ENCODE peak calls at places on chromosome 19, in nine cellular contexts. One of them, this sample, is unnamed.

GRCh38 chr19:11570039-11570462 is 7.4 kb downstream of the ACP5 start:
- DNase-seq in neural crest cell: no peak
- DNase-seq in stimulated activated CD4-positive, alpha-beta T cell treated with anti-CD3 and anti-CD28 coated beads, Interleukin-4, amount 100 ng/mL, for 1 hour: no peak
- DNase-seq in dermis blood vessel endothelial cell: no peak
- DNase-seq in activated CD8-positive, alpha-beta T cell treated with anti-CD3 and anti-CD28 coated beads for 36 hours: no peak
- DNase-seq in colonic mucosa: no peak
- DNase-seq in stimulated activated effector memory CD8-positive, alpha-beta T cell treated with anti-CD3 and anti-CD28 coated beads, Interleukin-12 subunit alpha, Interleukin-12 subunit beta, amount 100 ng/mL, for 72 hours: no peak
- DNase-seq in stimulated activated CD8-positive, alpha-beta memory T cell treated with anti-CD3 and anti-CD28 coated beads, Interleukin-2, amount 100 ng/mL, for 48 hours: no peak
- DNase-seq in ELR: no peak
- DNase-seq in this sample: no peak

GRCh38 chr19:55688422-55689218 is 13.6 kb downstream of the EPN1 start:
- DNase-seq in dermis blood vessel endothelial cell: no peak
- DNase-seq in stimulated activated CD4-positive, alpha-beta T cell treated with anti-CD3 and anti-CD28 coated beads, Interleukin-4, amount 100 ng/mL, for 1 hour: no peak
- DNase-seq in stimulated activated CD8-positive, alpha-beta memory T cell treated with anti-CD3 and anti-CD28 coated beads, Interleukin-2, amount 100 ng/mL, for 48 hours: no peak
- DNase-seq in stimulated activated effector memory CD8-positive, alpha-beta T cell treated with anti-CD3 and anti-CD28 coated beads, Interleukin-12 subunit alpha, Interleukin-12 subunit beta, amount 100 ng/mL, for 72 hours: no peak
- DNase-seq in activated CD8-positive, alpha-beta T cell treated with anti-CD3 and anti-CD28 coated beads for 36 hours: no peak
- DNase-seq in ELR: no peak
- DNase-seq in colonic mucosa: peak; percentile 90
- DNase-seq in neural crest cell: no peak
- DNase-seq in this sample: no peak

GRCh38 chr19:16628984-16629691 is 1.1 kb upstream of the MED26 start:
- DNase-seq in stimulated activated CD4-positive, alpha-beta T cell treated with anti-CD3 and anti-CD28 coated beads, Interleukin-4, amount 100 ng/mL, for 1 hour: no peak
- DNase-seq in activated CD8-positive, alpha-beta T cell treated with anti-CD3 and anti-CD28 coated beads for 36 hours: no peak
- DNase-seq in stimulated activated effector memory CD8-positive, alpha-beta T cell treated with anti-CD3 and anti-CD28 coated beads, Interleukin-12 subunit alpha, Interleukin-12 subunit beta, amount 100 ng/mL, for 72 hours: no peak
- DNase-seq in dermis blood vessel endothelial cell: peak; percentile 49
- DNase-seq in neural crest cell: no peak
- DNase-seq in ELR: no peak
- DNase-seq in stimulated activated CD8-positive, alpha-beta memory T cell treated with anti-CD3 and anti-CD28 coated beads, Interleukin-2, amount 100 ng/mL, for 48 hours: no peak
- DNase-seq in colonic mucosa: peak; percentile 77
- DNase-seq in this sample: no peak

GRCh38 chr19:58581227-58582141 is 8.3 kb upstream of the MZF1 start:
- DNase-seq in dermis blood vessel endothelial cell: peak; percentile 95
- DNase-seq in stimulated activated effector memory CD8-positive, alpha-beta T cell treated with anti-CD3 and anti-CD28 coated beads, Interleukin-12 subunit alpha, Interleukin-12 subunit beta, amount 100 ng/mL, for 72 hours: peak; percentile 91
- DNase-seq in ELR: peak; percentile 85
- DNase-seq in colonic mucosa: peak; percentile 84
- DNase-seq in stimulated activated CD8-positive, alpha-beta memory T cell treated with anti-CD3 and anti-CD28 coated beads, Interleukin-2, amount 100 ng/mL, for 48 hours: peak; percentile 87
- DNase-seq in activated CD8-positive, alpha-beta T cell treated with anti-CD3 and anti-CD28 coated beads for 36 hours: peak; percentile 96
- DNase-seq in neural crest cell: peak; percentile 92
- DNase-seq in stimulated activated CD4-positive, alpha-beta T cell treated with anti-CD3 and anti-CD28 coated beads, Interleukin-4, amount 100 ng/mL, for 1 hour: peak; percentile 90
- DNase-seq in this sample: peak; percentile 88

GRCh38 chr19:591099-591958 is 1.6 kb downstream of the HCN2 start:
- DNase-seq in colonic mucosa: no peak
- DNase-seq in stimulated activated CD8-positive, alpha-beta memory T cell treated with anti-CD3 and anti-CD28 coated beads, Interleukin-2, amount 100 ng/mL, for 48 hours: no peak
- DNase-seq in stimulated activated CD4-positive, alpha-beta T cell treated with anti-CD3 and anti-CD28 coated beads, Interleukin-4, amount 100 ng/mL, for 1 hour: no peak
- DNase-seq in ELR: peak; percentile 36
- DNase-seq in neural crest cell: peak; percentile 39
- DNase-seq in activated CD8-positive, alpha-beta T cell treated with anti-CD3 and anti-CD28 coated beads for 36 hours: no peak
- DNase-seq in stimulated activated effector memory CD8-positive, alpha-beta T cell treated with anti-CD3 and anti-CD28 coated beads, Interleukin-12 subunit alpha, Interleukin-12 subunit beta, amount 100 ng/mL, for 72 hours: no peak
- DNase-seq in dermis blood vessel endothelial cell: peak; percentile 49
- DNase-seq in this sample: no peak

GRCh38 chr19:3065675-3066357 is 3.5 kb upstream of the TLE5 start:
- DNase-seq in ELR: no peak
- DNase-seq in stimulated activated CD4-positive, alpha-beta T cell treated with anti-CD3 and anti-CD28 coated beads, Interleukin-4, amount 100 ng/mL, for 1 hour: no peak
- DNase-seq in neural crest cell: no peak
- DNase-seq in stimulated activated effector memory CD8-positive, alpha-beta T cell treated with anti-CD3 and anti-CD28 coated beads, Interleukin-12 subunit alpha, Interleukin-12 subunit beta, amount 100 ng/mL, for 72 hours: no peak
- DNase-seq in stimulated activated CD8-positive, alpha-beta memory T cell treated with anti-CD3 and anti-CD28 coated beads, Interleukin-2, amount 100 ng/mL, for 48 hours: no peak
- DNase-seq in activated CD8-positive, alpha-beta T cell treated with anti-CD3 and anti-CD28 coated beads for 36 hours: no peak
- DNase-seq in colonic mucosa: peak; percentile 46
- DNase-seq in dermis blood vessel endothelial cell: no peak
- DNase-seq in this sample: no peak

GRCh38 chr19:2670217-2670616 is 32.3 kb downstream of the GNG7 start:
- DNase-seq in stimulated activated CD8-positive, alpha-beta memory T cell treated with anti-CD3 and anti-CD28 coated beads, Interleukin-2, amount 100 ng/mL, for 48 hours: no peak
- DNase-seq in dermis blood vessel endothelial cell: no peak
- DNase-seq in colonic mucosa: no peak
- DNase-seq in stimulated activated CD4-positive, alpha-beta T cell treated with anti-CD3 and anti-CD28 coated beads, Interleukin-4, amount 100 ng/mL, for 1 hour: no peak
- DNase-seq in activated CD8-positive, alpha-beta T cell treated with anti-CD3 and anti-CD28 coated beads for 36 hours: no peak
- DNase-seq in stimulated activated effector memory CD8-positive, alpha-beta T cell treated with anti-CD3 and anti-CD28 coated beads, Interleukin-12 subunit alpha, Interleukin-12 subunit beta, amount 100 ng/mL, for 72 hours: no peak
- DNase-seq in neural crest cell: no peak
- DNase-seq in ELR: no peak
- DNase-seq in this sample: no peak

GRCh38 chr19:58003153-58003828 is 671 bp upstream of the ZNF606 start:
- DNase-seq in ELR: peak; percentile 48
- DNase-seq in activated CD8-positive, alpha-beta T cell treated with anti-CD3 and anti-CD28 coated beads for 36 hours: no peak
- DNase-seq in stimulated activated effector memory CD8-positive, alpha-beta T cell treated with anti-CD3 and anti-CD28 coated beads, Interleukin-12 subunit alpha, Interleukin-12 subunit beta, amount 100 ng/mL, for 72 hours: no peak
- DNase-seq in colonic mucosa: no peak
- DNase-seq in stimulated activated CD4-positive, alpha-beta T cell treated with anti-CD3 and anti-CD28 coated beads, Interleukin-4, amount 100 ng/mL, for 1 hour: no peak
- DNase-seq in neural crest cell: no peak
- DNase-seq in stimulated activated CD8-positive, alpha-beta memory T cell treated with anti-CD3 and anti-CD28 coated beads, Interleukin-2, amount 100 ng/mL, for 48 hours: no peak
- DNase-seq in dermis blood vessel endothelial cell: no peak
- DNase-seq in this sample: no peak

GRCh38 chr19:43895727-43896126 is 39.4 kb downstream of the ZNF45 start:
- DNase-seq in dermis blood vessel endothelial cell: no peak
- DNase-seq in colonic mucosa: no peak
- DNase-seq in stimulated activated CD4-positive, alpha-beta T cell treated with anti-CD3 and anti-CD28 coated beads, Interleukin-4, amount 100 ng/mL, for 1 hour: no peak
- DNase-seq in stimulated activated effector memory CD8-positive, alpha-beta T cell treated with anti-CD3 and anti-CD28 coated beads, Interleukin-12 subunit alpha, Interleukin-12 subunit beta, amount 100 ng/mL, for 72 hours: no peak
- DNase-seq in neural crest cell: no peak
- DNase-seq in stimulated activated CD8-positive, alpha-beta memory T cell treated with anti-CD3 and anti-CD28 coated beads, Interleukin-2, amount 100 ng/mL, for 48 hours: no peak
- DNase-seq in activated CD8-positive, alpha-beta T cell treated with anti-CD3 and anti-CD28 coated beads for 36 hours: no peak
- DNase-seq in ELR: no peak
- DNase-seq in this sample: no peak

GRCh38 chr19:850221-850978 is 1.7 kb upstream of the ELANE start:
- DNase-seq in stimulated activated effector memory CD8-positive, alpha-beta T cell treated with anti-CD3 and anti-CD28 coated beads, Interleukin-12 subunit alpha, Interleukin-12 subunit beta, amount 100 ng/mL, for 72 hours: no peak
- DNase-seq in ELR: peak; percentile 63
- DNase-seq in activated CD8-positive, alpha-beta T cell treated with anti-CD3 and anti-CD28 coated beads for 36 hours: peak; percentile 45
- DNase-seq in neural crest cell: no peak
- DNase-seq in stimulated activated CD8-positive, alpha-beta memory T cell treated with anti-CD3 and anti-CD28 coated beads, Interleukin-2, amount 100 ng/mL, for 48 hours: no peak
- DNase-seq in dermis blood vessel endothelial cell: no peak
- DNase-seq in stimulated activated CD4-positive, alpha-beta T cell treated with anti-CD3 and anti-CD28 coated beads, Interleukin-4, amount 100 ng/mL, for 1 hour: no peak
- DNase-seq in colonic mucosa: peak; percentile 75
- DNase-seq in this sample: no peak

GRCh38 chr19:3193256-3194062 is 7.7 kb downstream of the NCLN start:
- DNase-seq in neural crest cell: no peak
- DNase-seq in colonic mucosa: no peak
- DNase-seq in dermis blood vessel endothelial cell: no peak
- DNase-seq in ELR: no peak
- DNase-seq in activated CD8-positive, alpha-beta T cell treated with anti-CD3 and anti-CD28 coated beads for 36 hours: no peak
- DNase-seq in stimulated activated CD4-positive, alpha-beta T cell treated with anti-CD3 and anti-CD28 coated beads, Interleukin-4, amount 100 ng/mL, for 1 hour: no peak
- DNase-seq in stimulated activated CD8-positive, alpha-beta memory T cell treated with anti-CD3 and anti-CD28 coated beads, Interleukin-2, amount 100 ng/mL, for 48 hours: no peak
- DNase-seq in stimulated activated effector memory CD8-positive, alpha-beta T cell treated with anti-CD3 and anti-CD28 coated beads, Interleukin-12 subunit alpha, Interleukin-12 subunit beta, amount 100 ng/mL, for 72 hours: no peak
- DNase-seq in this sample: no peak

GRCh38 chr19:46147166-46147740 is 785 bp upstream of the IGFL2 start:
- DNase-seq in stimulated activated effector memory CD8-positive, alpha-beta T cell treated with anti-CD3 and anti-CD28 coated beads, Interleukin-12 subunit alpha, Interleukin-12 subunit beta, amount 100 ng/mL, for 72 hours: no peak
- DNase-seq in stimulated activated CD8-positive, alpha-beta memory T cell treated with anti-CD3 and anti-CD28 coated beads, Interleukin-2, amount 100 ng/mL, for 48 hours: no peak
- DNase-seq in colonic mucosa: no peak
- DNase-seq in dermis blood vessel endothelial cell: no peak
- DNase-seq in stimulated activated CD4-positive, alpha-beta T cell treated with anti-CD3 and anti-CD28 coated beads, Interleukin-4, amount 100 ng/mL, for 1 hour: no peak
- DNase-seq in ELR: no peak
- DNase-seq in activated CD8-positive, alpha-beta T cell treated with anti-CD3 and anti-CD28 coated beads for 36 hours: no peak
- DNase-seq in neural crest cell: no peak
- DNase-seq in this sample: no peak

GRCh38 chr19:15136234-15136954 is 29.2 kb downstream of the SYDE1 start:
- DNase-seq in stimulated activated effector memory CD8-positive, alpha-beta T cell treated with anti-CD3 and anti-CD28 coated beads, Interleukin-12 subunit alpha, Interleukin-12 subunit beta, amount 100 ng/mL, for 72 hours: no peak
- DNase-seq in stimulated activated CD8-positive, alpha-beta memory T cell treated with anti-CD3 and anti-CD28 coated beads, Interleukin-2, amount 100 ng/mL, for 48 hours: no peak
- DNase-seq in ELR: peak; percentile 43
- DNase-seq in neural crest cell: no peak
- DNase-seq in colonic mucosa: no peak
- DNase-seq in activated CD8-positive, alpha-beta T cell treated with anti-CD3 and anti-CD28 coated beads for 36 hours: no peak
- DNase-seq in stimulated activated CD4-positive, alpha-beta T cell treated with anti-CD3 and anti-CD28 coated beads, Interleukin-4, amount 100 ng/mL, for 1 hour: no peak
- DNase-seq in dermis blood vessel endothelial cell: no peak
- DNase-seq in this sample: no peak

GRCh38 chr19:33740811-33741396 is 55.8 kb upstream of the KCTD15 start:
- DNase-seq in dermis blood vessel endothelial cell: peak; percentile 63
- DNase-seq in neural crest cell: peak; percentile 70
- DNase-seq in colonic mucosa: peak; percentile 23
- DNase-seq in stimulated activated CD4-positive, alpha-beta T cell treated with anti-CD3 and anti-CD28 coated beads, Interleukin-4, amount 100 ng/mL, for 1 hour: no peak
- DNase-seq in activated CD8-positive, alpha-beta T cell treated with anti-CD3 and anti-CD28 coated beads for 36 hours: peak; percentile 17
- DNase-seq in stimulated activated CD8-positive, alpha-beta memory T cell treated with anti-CD3 and anti-CD28 coated beads, Interleukin-2, amount 100 ng/mL, for 48 hours: no peak
- DNase-seq in ELR: peak; percentile 36
- DNase-seq in stimulated activated effector memory CD8-positive, alpha-beta T cell treated with anti-CD3 and anti-CD28 coated beads, Interleukin-12 subunit alpha, Interleukin-12 subunit beta, amount 100 ng/mL, for 72 hours: no peak
- DNase-seq in this sample: no peak

GRCh38 chr19:2464389-2464788 is 7.6 kb upstream of the LMNB2 start:
- DNase-seq in stimulated activated CD8-positive, alpha-beta memory T cell treated with anti-CD3 and anti-CD28 coated beads, Interleukin-2, amount 100 ng/mL, for 48 hours: no peak
- DNase-seq in ELR: no peak
- DNase-seq in stimulated activated CD4-positive, alpha-beta T cell treated with anti-CD3 and anti-CD28 coated beads, Interleukin-4, amount 100 ng/mL, for 1 hour: no peak
- DNase-seq in colonic mucosa: no peak
- DNase-seq in activated CD8-positive, alpha-beta T cell treated with anti-CD3 and anti-CD28 coated beads for 36 hours: no peak
- DNase-seq in neural crest cell: no peak
- DNase-seq in dermis blood vessel endothelial cell: no peak
- DNase-seq in stimulated activated effector memory CD8-positive, alpha-beta T cell treated with anti-CD3 and anti-CD28 coated beads, Interleukin-12 subunit alpha, Interleukin-12 subunit beta, amount 100 ng/mL, for 72 hours: no peak
- DNase-seq in this sample: no peak

GRCh38 chr19:40982594-40983101 is 8.4 kb upstream of the CYP2B6 start:
- DNase-seq in colonic mucosa: no peak
- DNase-seq in ELR: peak; percentile 34
- DNase-seq in neural crest cell: no peak
- DNase-seq in activated CD8-positive, alpha-beta T cell treated with anti-CD3 and anti-CD28 coated beads for 36 hours: no peak
- DNase-seq in stimulated activated CD4-positive, alpha-beta T cell treated with anti-CD3 and anti-CD28 coated beads, Interleukin-4, amount 100 ng/mL, for 1 hour: no peak
- DNase-seq in stimulated activated CD8-positive, alpha-beta memory T cell treated with anti-CD3 and anti-CD28 coated beads, Interleukin-2, amount 100 ng/mL, for 48 hours: no peak
- DNase-seq in stimulated activated effector memory CD8-positive, alpha-beta T cell treated with anti-CD3 and anti-CD28 coated beads, Interleukin-12 subunit alpha, Interleukin-12 subunit beta, amount 100 ng/mL, for 72 hours: no peak
- DNase-seq in dermis blood vessel endothelial cell: no peak
- DNase-seq in this sample: no peak

GRCh38 chr19:19110410-19111137 is 27.7 kb downstream of the TMEM161A start:
- DNase-seq in stimulated activated CD8-positive, alpha-beta memory T cell treated with anti-CD3 and anti-CD28 coated beads, Interleukin-2, amount 100 ng/mL, for 48 hours: no peak
- DNase-seq in stimulated activated CD4-positive, alpha-beta T cell treated with anti-CD3 and anti-CD28 coated beads, Interleukin-4, amount 100 ng/mL, for 1 hour: peak; percentile 8
- DNase-seq in stimulated activated effector memory CD8-positive, alpha-beta T cell treated with anti-CD3 and anti-CD28 coated beads, Interleukin-12 subunit alpha, Interleukin-12 subunit beta, amount 100 ng/mL, for 72 hours: no peak
- DNase-seq in colonic mucosa: no peak
- DNase-seq in ELR: no peak
- DNase-seq in activated CD8-positive, alpha-beta T cell treated with anti-CD3 and anti-CD28 coated beads for 36 hours: peak; percentile 45
- DNase-seq in dermis blood vessel endothelial cell: peak; percentile 50
- DNase-seq in neural crest cell: peak; percentile 52
- DNase-seq in this sample: no peak

GRCh38 chr19:31220540-31220939 is 128.7 kb downstream of the TSHZ3 start:
- DNase-seq in activated CD8-positive, alpha-beta T cell treated with anti-CD3 and anti-CD28 coated beads for 36 hours: peak; percentile 58
- DNase-seq in colonic mucosa: no peak
- DNase-seq in stimulated activated CD4-positive, alpha-beta T cell treated with anti-CD3 and anti-CD28 coated beads, Interleukin-4, amount 100 ng/mL, for 1 hour: no peak
- DNase-seq in stimulated activated effector memory CD8-positive, alpha-beta T cell treated with anti-CD3 and anti-CD28 coated beads, Interleukin-12 subunit alpha, Interleukin-12 subunit beta, amount 100 ng/mL, for 72 hours: no peak
- DNase-seq in dermis blood vessel endothelial cell: no peak
- DNase-seq in stimulated activated CD8-positive, alpha-beta memory T cell treated with anti-CD3 and anti-CD28 coated beads, Interleukin-2, amount 100 ng/mL, for 48 hours: no peak
- DNase-seq in neural crest cell: no peak
- DNase-seq in ELR: peak; percentile 50
- DNase-seq in this sample: no peak

GRCh38 chr19:8510589-8511115 is 3.3 kb downstream of the ZNF414 start:
- DNase-seq in ELR: no peak
- DNase-seq in stimulated activated effector memory CD8-positive, alpha-beta T cell treated with anti-CD3 and anti-CD28 coated beads, Interleukin-12 subunit alpha, Interleukin-12 subunit beta, amount 100 ng/mL, for 72 hours: no peak
- DNase-seq in dermis blood vessel endothelial cell: no peak
- DNase-seq in stimulated activated CD8-positive, alpha-beta memory T cell treated with anti-CD3 and anti-CD28 coated beads, Interleukin-2, amount 100 ng/mL, for 48 hours: no peak
- DNase-seq in neural crest cell: no peak
- DNase-seq in activated CD8-positive, alpha-beta T cell treated with anti-CD3 and anti-CD28 coated beads for 36 hours: no peak
- DNase-seq in colonic mucosa: no peak
- DNase-seq in stimulated activated CD4-positive, alpha-beta T cell treated with anti-CD3 and anti-CD28 coated beads, Interleukin-4, amount 100 ng/mL, for 1 hour: no peak
- DNase-seq in this sample: no peak

GRCh38 chr19:47619763-47620162 is 10.8 kb downstream of the BICRA start:
- DNase-seq in stimulated activated effector memory CD8-positive, alpha-beta T cell treated with anti-CD3 and anti-CD28 coated beads, Interleukin-12 subunit alpha, Interleukin-12 subunit beta, amount 100 ng/mL, for 72 hours: no peak
- DNase-seq in dermis blood vessel endothelial cell: no peak
- DNase-seq in neural crest cell: no peak
- DNase-seq in ELR: no peak
- DNase-seq in stimulated activated CD8-positive, alpha-beta memory T cell treated with anti-CD3 and anti-CD28 coated beads, Interleukin-2, amount 100 ng/mL, for 48 hours: no peak
- DNase-seq in colonic mucosa: no peak
- DNase-seq in stimulated activated CD4-positive, alpha-beta T cell treated with anti-CD3 and anti-CD28 coated beads, Interleukin-4, amount 100 ng/mL, for 1 hour: no peak
- DNase-seq in activated CD8-positive, alpha-beta T cell treated with anti-CD3 and anti-CD28 coated beads for 36 hours: no peak
- DNase-seq in this sample: no peak

GRCh38 chr19:48670699-48671455 is 1.9 kb downstream of the NTN5 start:
- DNase-seq in ELR: no peak
- DNase-seq in activated CD8-positive, alpha-beta T cell treated with anti-CD3 and anti-CD28 coated beads for 36 hours: no peak
- DNase-seq in stimulated activated CD4-positive, alpha-beta T cell treated with anti-CD3 and anti-CD28 coated beads, Interleukin-4, amount 100 ng/mL, for 1 hour: no peak
- DNase-seq in stimulated activated CD8-positive, alpha-beta memory T cell treated with anti-CD3 and anti-CD28 coated beads, Interleukin-2, amount 100 ng/mL, for 48 hours: no peak
- DNase-seq in colonic mucosa: no peak
- DNase-seq in stimulated activated effector memory CD8-positive, alpha-beta T cell treated with anti-CD3 and anti-CD28 coated beads, Interleukin-12 subunit alpha, Interleukin-12 subunit beta, amount 100 ng/mL, for 72 hours: no peak
- DNase-seq in dermis blood vessel endothelial cell: no peak
- DNase-seq in neural crest cell: no peak
- DNase-seq in this sample: no peak

GRCh38 chr19:39873385-39873784 is 27.2 kb upstream of the FBL start:
- DNase-seq in activated CD8-positive, alpha-beta T cell treated with anti-CD3 and anti-CD28 coated beads for 36 hours: no peak
- DNase-seq in stimulated activated effector memory CD8-positive, alpha-beta T cell treated with anti-CD3 and anti-CD28 coated beads, Interleukin-12 subunit alpha, Interleukin-12 subunit beta, amount 100 ng/mL, for 72 hours: no peak
- DNase-seq in neural crest cell: no peak
- DNase-seq in dermis blood vessel endothelial cell: no peak
- DNase-seq in colonic mucosa: no peak
- DNase-seq in stimulated activated CD8-positive, alpha-beta memory T cell treated with anti-CD3 and anti-CD28 coated beads, Interleukin-2, amount 100 ng/mL, for 48 hours: no peak
- DNase-seq in ELR: no peak
- DNase-seq in stimulated activated CD4-positive, alpha-beta T cell treated with anti-CD3 and anti-CD28 coated beads, Interleukin-4, amount 100 ng/mL, for 1 hour: no peak
- DNase-seq in this sample: no peak

GRCh38 chr19:41531438-41532311 is 44.3 kb upstream of the CEACAM21 start:
- DNase-seq in stimulated activated effector memory CD8-positive, alpha-beta T cell treated with anti-CD3 and anti-CD28 coated beads, Interleukin-12 subunit alpha, Interleukin-12 subunit beta, amount 100 ng/mL, for 72 hours: no peak
- DNase-seq in colonic mucosa: peak; percentile 59
- DNase-seq in stimulated activated CD8-positive, alpha-beta memory T cell treated with anti-CD3 and anti-CD28 coated beads, Interleukin-2, amount 100 ng/mL, for 48 hours: peak; percentile 63
- DNase-seq in activated CD8-positive, alpha-beta T cell treated with anti-CD3 and anti-CD28 coated beads for 36 hours: peak; percentile 92
- DNase-seq in dermis blood vessel endothelial cell: peak; percentile 99
- DNase-seq in neural crest cell: no peak
- DNase-seq in ELR: peak; percentile 17
- DNase-seq in stimulated activated CD4-positive, alpha-beta T cell treated with anti-CD3 and anti-CD28 coated beads, Interleukin-4, amount 100 ng/mL, for 1 hour: peak; percentile 74
- DNase-seq in this sample: peak; percentile 69

GRCh38 chr19:56423985-56424353 is 19.8 kb downstream of the ZNF583 start:
- DNase-seq in stimulated activated effector memory CD8-positive, alpha-beta T cell treated with anti-CD3 and anti-CD28 coated beads, Interleukin-12 subunit alpha, Interleukin-12 subunit beta, amount 100 ng/mL, for 72 hours: no peak
- DNase-seq in stimulated activated CD4-positive, alpha-beta T cell treated with anti-CD3 and anti-CD28 coated beads, Interleukin-4, amount 100 ng/mL, for 1 hour: no peak
- DNase-seq in ELR: peak; percentile 3
- DNase-seq in colonic mucosa: no peak
- DNase-seq in activated CD8-positive, alpha-beta T cell treated with anti-CD3 and anti-CD28 coated beads for 36 hours: no peak
- DNase-seq in stimulated activated CD8-positive, alpha-beta memory T cell treated with anti-CD3 and anti-CD28 coated beads, Interleukin-2, amount 100 ng/mL, for 48 hours: no peak
- DNase-seq in neural crest cell: no peak
- DNase-seq in dermis blood vessel endothelial cell: no peak
- DNase-seq in this sample: no peak

GRCh38 chr19:11375143-11375948 is 880 bp downstream of the SWSAP1 start:
- DNase-seq in ELR: no peak
- DNase-seq in activated CD8-positive, alpha-beta T cell treated with anti-CD3 and anti-CD28 coated beads for 36 hours: peak; percentile 91
- DNase-seq in neural crest cell: no peak
- DNase-seq in dermis blood vessel endothelial cell: peak; percentile 62
- DNase-seq in stimulated activated CD8-positive, alpha-beta memory T cell treated with anti-CD3 and anti-CD28 coated beads, Interleukin-2, amount 100 ng/mL, for 48 hours: peak; percentile 43
- DNase-seq in stimulated activated effector memory CD8-positive, alpha-beta T cell treated with anti-CD3 and anti-CD28 coated beads, Interleukin-12 subunit alpha, Interleukin-12 subunit beta, amount 100 ng/mL, for 72 hours: peak; percentile 44
- DNase-seq in stimulated activated CD4-positive, alpha-beta T cell treated with anti-CD3 and anti-CD28 coated beads, Interleukin-4, amount 100 ng/mL, for 1 hour: peak; percentile 64
- DNase-seq in colonic mucosa: peak; percentile 65
- DNase-seq in this sample: peak; percentile 47

GRCh38 chr19:28169168-28169862 is 1043.6 kb downstream of the UQCRFS1 start:
- DNase-seq in stimulated activated CD8-positive, alpha-beta memory T cell treated with anti-CD3 and anti-CD28 coated beads, Interleukin-2, amount 100 ng/mL, for 48 hours: no peak
- DNase-seq in dermis blood vessel endothelial cell: no peak
- DNase-seq in stimulated activated CD4-positive, alpha-beta T cell treated with anti-CD3 and anti-CD28 coated beads, Interleukin-4, amount 100 ng/mL, for 1 hour: no peak
- DNase-seq in stimulated activated effector memory CD8-positive, alpha-beta T cell treated with anti-CD3 and anti-CD28 coated beads, Interleukin-12 subunit alpha, Interleukin-12 subunit beta, amount 100 ng/mL, for 72 hours: no peak
- DNase-seq in activated CD8-positive, alpha-beta T cell treated with anti-CD3 and anti-CD28 coated beads for 36 hours: no peak
- DNase-seq in neural crest cell: no peak
- DNase-seq in colonic mucosa: no peak
- DNase-seq in ELR: no peak
- DNase-seq in this sample: no peak

GRCh38 chr19:49324801-49325491 is at the start of gene SLC6A16:
- DNase-seq in ELR: no peak
- DNase-seq in dermis blood vessel endothelial cell: no peak
- DNase-seq in stimulated activated CD4-positive, alpha-beta T cell treated with anti-CD3 and anti-CD28 coated beads, Interleukin-4, amount 100 ng/mL, for 1 hour: no peak
- DNase-seq in colonic mucosa: peak; percentile 14
- DNase-seq in stimulated activated CD8-positive, alpha-beta memory T cell treated with anti-CD3 and anti-CD28 coated beads, Interleukin-2, amount 100 ng/mL, for 48 hours: no peak
- DNase-seq in neural crest cell: no peak
- DNase-seq in activated CD8-positive, alpha-beta T cell treated with anti-CD3 and anti-CD28 coated beads for 36 hours: no peak
- DNase-seq in stimulated activated effector memory CD8-positive, alpha-beta T cell treated with anti-CD3 and anti-CD28 coated beads, Interleukin-12 subunit alpha, Interleukin-12 subunit beta, amount 100 ng/mL, for 72 hours: no peak
- DNase-seq in this sample: no peak

GRCh38 chr19:33773704-33774624 is 22.7 kb upstream of the KCTD15 start:
- DNase-seq in stimulated activated CD4-positive, alpha-beta T cell treated with anti-CD3 and anti-CD28 coated beads, Interleukin-4, amount 100 ng/mL, for 1 hour: no peak
- DNase-seq in stimulated activated CD8-positive, alpha-beta memory T cell treated with anti-CD3 and anti-CD28 coated beads, Interleukin-2, amount 100 ng/mL, for 48 hours: no peak
- DNase-seq in neural crest cell: no peak
- DNase-seq in ELR: no peak
- DNase-seq in activated CD8-positive, alpha-beta T cell treated with anti-CD3 and anti-CD28 coated beads for 36 hours: no peak
- DNase-seq in colonic mucosa: no peak
- DNase-seq in stimulated activated effector memory CD8-positive, alpha-beta T cell treated with anti-CD3 and anti-CD28 coated beads, Interleukin-12 subunit alpha, Interleukin-12 subunit beta, amount 100 ng/mL, for 72 hours: no peak
- DNase-seq in dermis blood vessel endothelial cell: no peak
- DNase-seq in this sample: no peak

GRCh38 chr19:1648156-1648925 is 4.1 kb downstream of the TCF3 start:
- DNase-seq in stimulated activated CD8-positive, alpha-beta memory T cell treated with anti-CD3 and anti-CD28 coated beads, Interleukin-2, amount 100 ng/mL, for 48 hours: no peak
- DNase-seq in activated CD8-positive, alpha-beta T cell treated with anti-CD3 and anti-CD28 coated beads for 36 hours: no peak
- DNase-seq in stimulated activated CD4-positive, alpha-beta T cell treated with anti-CD3 and anti-CD28 coated beads, Interleukin-4, amount 100 ng/mL, for 1 hour: no peak
- DNase-seq in colonic mucosa: no peak
- DNase-seq in dermis blood vessel endothelial cell: no peak
- DNase-seq in stimulated activated effector memory CD8-positive, alpha-beta T cell treated with anti-CD3 and anti-CD28 coated beads, Interleukin-12 subunit alpha, Interleukin-12 subunit beta, amount 100 ng/mL, for 72 hours: no peak
- DNase-seq in ELR: no peak
- DNase-seq in neural crest cell: no peak
- DNase-seq in this sample: no peak

GRCh38 chr19:7830272-7830771 is 304 bp downstream of the EVI5L start:
- DNase-seq in colonic mucosa: peak; percentile 32
- DNase-seq in activated CD8-positive, alpha-beta T cell treated with anti-CD3 and anti-CD28 coated beads for 36 hours: no peak
- DNase-seq in stimulated activated effector memory CD8-positive, alpha-beta T cell treated with anti-CD3 and anti-CD28 coated beads, Interleukin-12 subunit alpha, Interleukin-12 subunit beta, amount 100 ng/mL, for 72 hours: no peak
- DNase-seq in stimulated activated CD4-positive, alpha-beta T cell treated with anti-CD3 and anti-CD28 coated beads, Interleukin-4, amount 100 ng/mL, for 1 hour: no peak
- DNase-seq in stimulated activated CD8-positive, alpha-beta memory T cell treated with anti-CD3 and anti-CD28 coated beads, Interleukin-2, amount 100 ng/mL, for 48 hours: no peak
- DNase-seq in dermis blood vessel endothelial cell: no peak
- DNase-seq in ELR: no peak
- DNase-seq in neural crest cell: no peak
- DNase-seq in this sample: no peak

GRCh38 chr19:15331419-15332310 is 674 bp downstream of the BRD4 start:
- DNase-seq in colonic mucosa: peak; percentile 41
- DNase-seq in activated CD8-positive, alpha-beta T cell treated with anti-CD3 and anti-CD28 coated beads for 36 hours: peak; percentile 69
- DNase-seq in neural crest cell: peak; percentile 10
- DNase-seq in stimulated activated CD4-positive, alpha-beta T cell treated with anti-CD3 and anti-CD28 coated beads, Interleukin-4, amount 100 ng/mL, for 1 hour: peak; percentile 69
- DNase-seq in ELR: peak; percentile 64
- DNase-seq in dermis blood vessel endothelial cell: peak; percentile 55
- DNase-seq in stimulated activated effector memory CD8-positive, alpha-beta T cell treated with anti-CD3 and anti-CD28 coated beads, Interleukin-12 subunit alpha, Interleukin-12 subunit beta, amount 100 ng/mL, for 72 hours: peak; percentile 63
- DNase-seq in stimulated activated CD8-positive, alpha-beta memory T cell treated with anti-CD3 and anti-CD28 coated beads, Interleukin-2, amount 100 ng/mL, for 48 hours: peak; percentile 43
- DNase-seq in this sample: peak; percentile 43